ENCODE peak calls at places on chromosomes 16 and 17, in four cellular contexts. N is Panc1, B is heart right ventricle, X is lower lobe of right lung. D is an unnamed sample.

GRCh38 chr16:15576960-15577958 is 65.7 kb downstream of the MARF1 start:
- ATAC-seq in N (no peak), B (no peak), X (no peak), D (no peak)

GRCh38 chr17:65783845-65784334 is 222.4 kb upstream of the AXIN2 start:
- ATAC-seq in N (peak), B (no peak), X (no peak), D (peak)

GRCh38 chr16:85104147-85104546 is 8.1 kb downstream of the CIBAR2 start:
- ATAC-seq in N (no peak), B (no peak), X (no peak), D (no peak)

GRCh38 chr17:81840826-81841778 is 6.3 kb upstream of the PPP1R27 start:
- ATAC-seq in N (peak), B (peak), X (peak), D (no peak)

GRCh38 chr16:1159973-1160772 is 7.3 kb downstream of the CACNA1H start:
- ATAC-seq in N (peak), B (peak), X (peak), D (peak)

GRCh38 chr16:69589434-69590269 is 23.9 kb downstream of the NFAT5 start:
- ATAC-seq in N (no peak), B (no peak), X (no peak), D (no peak)

GRCh38 chr16:75225678-75226515 is 7.1 kb downstream of the CTRB1 start:
- ATAC-seq in N (peak), B (no peak), X (no peak), D (no peak)

GRCh38 chr16:28181557-28181914 is 30.2 kb downstream of the XPO6 start:
- ATAC-seq in N (peak), B (peak), X (peak), D (peak)

GRCh38 chr16:30802971-30803370 is 16.0 kb upstream of the ZNF629 start:
- ATAC-seq in N (no peak), B (no peak), X (no peak), D (no peak)

GRCh38 chr16:74862743-74863244 is 88.2 kb upstream of the FA2H start:
- ATAC-seq in N (peak), B (no peak), X (peak), D (no peak)

GRCh38 chr17:9241371-9241712 is 220.0 kb downstream of the NTN1 start:
- ATAC-seq in N (no peak), B (peak), X (peak), D (no peak)

GRCh38 chr16:85642762-85643281 is 29.7 kb downstream of the GSE1 start:
- ATAC-seq in N (no peak), B (no peak), X (no peak), D (no peak)

GRCh38 chr16:53334581-53334980 is 99.7 kb upstream of the RBL2 start:
- ATAC-seq in N (no peak), B (no peak), X (no peak), D (no peak)

GRCh38 chr16:31507617-31507928 is 618 bp downstream of the RUSF1 start:
- ATAC-seq in N (no peak), B (no peak), X (no peak), D (no peak)

GRCh38 chr16:49189286-49189685 is 92.4 kb downstream of the CBLN1 start:
- ATAC-seq in N (peak), B (no peak), X (no peak), D (no peak)

GRCh38 chr17:53316073-53316472 is 506.7 kb upstream of the KIF2B start:
- ATAC-seq in N (no peak), B (no peak), X (no peak), D (no peak)

GRCh38 chr16:15947983-15948509 is 1.4 kb upstream of the ABCC1 start:
- ATAC-seq in N (no peak), B (no peak), X (no peak), D (no peak)

GRCh38 chr17:49995055-49995738 is at the start of gene DLX3:
- ATAC-seq in N (peak), B (peak), X (peak), D (peak)

GRCh38 chr16:65782537-65783290 is 583.8 kb upstream of the CDH5 start:
- ATAC-seq in N (no peak), B (peak), X (no peak), D (no peak)

GRCh38 chr16:25721439-25721838 is 29.7 kb downstream of the HS3ST4 start:
- ATAC-seq in N (no peak), B (no peak), X (no peak), D (no peak)

GRCh38 chr17:6043405-6043804 is 26.8 kb upstream of the WSCD1 start:
- ATAC-seq in N (no peak), B (no peak), X (no peak), D (no peak)

GRCh38 chr17:32954477-32954876 is 26.5 kb downstream of the TMEM98 start:
- ATAC-seq in N (no peak), B (no peak), X (peak), D (no peak)

GRCh38 chr16:77777745-77778144 is 10.6 kb upstream of the VAT1L start:
- ATAC-seq in N (no peak), B (no peak), X (no peak), D (no peak)

GRCh38 chr17:15106540-15106939 is 158.6 kb downstream of the PMP22 start:
- ATAC-seq in N (no peak), B (no peak), X (no peak), D (no peak)

GRCh38 chr17:17782425-17783120 is 54.2 kb downstream of the SREBF1 start:
- ATAC-seq in N (peak), B (peak), X (peak), D (no peak)

GRCh38 chr16:51982715-51983680 is 563.9 kb downstream of the TOX3 start:
- ATAC-seq in N (no peak), B (no peak), X (peak), D (no peak)

GRCh38 chr16:81457326-81458133 is 12.9 kb downstream of the CMIP start:
- ATAC-seq in N (peak), B (no peak), X (peak), D (peak)

GRCh38 chr17:68346448-68346847 is 55.2 kb downstream of the ARSG start:
- ATAC-seq in N (no peak), B (peak), X (peak), D (no peak)

GRCh38 chr16:56999409-57000270 is 10.3 kb downstream of the NLRC5 start:
- ATAC-seq in N (peak), B (no peak), X (peak), D (no peak)
- H3K27ac ChIP-seq in N (no peak), B (peak), X (peak), D (no peak)

DNA sequence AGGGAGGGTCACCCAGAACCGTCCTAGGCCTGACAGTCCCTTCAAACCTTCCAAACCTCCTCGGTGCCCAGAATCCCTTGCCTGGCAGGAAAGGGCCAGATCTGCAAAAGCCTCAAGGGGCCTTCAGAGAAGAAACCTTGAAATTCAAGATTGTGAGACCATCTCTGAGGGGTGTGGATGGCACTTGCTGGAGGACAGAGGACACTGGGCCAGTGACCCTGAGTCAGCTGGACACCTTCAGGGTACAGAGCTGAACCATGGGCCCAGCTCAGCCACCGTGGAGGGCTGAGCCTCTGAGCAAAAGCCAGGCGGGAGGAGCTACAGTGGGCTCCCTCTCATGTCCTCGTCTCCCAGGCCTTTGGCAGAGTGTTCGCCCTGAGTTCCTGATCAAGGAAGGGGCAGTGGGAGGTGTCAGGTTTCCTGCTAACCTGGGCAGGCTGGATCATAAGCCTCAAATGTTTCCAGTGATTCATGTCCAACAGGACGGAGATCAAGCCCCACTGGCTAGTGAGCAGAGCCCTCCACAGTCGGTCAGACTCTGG is 3.0 kb downstream of the PDILT start:
- ATAC-seq in N (peak), B (no peak), X (no peak), D (no peak)
- H3K4me3 ChIP-seq in N (no peak), B (no peak), X (no peak), D (no peak)

GRCh38 chr16:67445913-67446907 is 15.3 kb downstream of the HSD11B2 start:
- ATAC-seq in N (peak), B (peak), X (no peak), D (no peak)

GRCh38 chr16:67448580-67448979 is 17.7 kb downstream of the HSD11B2 start:
- ATAC-seq in N (no peak), B (no peak), X (no peak), D (no peak)

GRCh38 chr16:67446968-67447507 is 16.1 kb downstream of the HSD11B2 start:
- ATAC-seq in N (no peak), B (no peak), X (no peak), D (no peak)

GRCh38 chr16:67449328-67449727 is 18.4 kb downstream of the HSD11B2 start:
- ATAC-seq in N (no peak), B (peak), X (peak), D (no peak)

DNA sequence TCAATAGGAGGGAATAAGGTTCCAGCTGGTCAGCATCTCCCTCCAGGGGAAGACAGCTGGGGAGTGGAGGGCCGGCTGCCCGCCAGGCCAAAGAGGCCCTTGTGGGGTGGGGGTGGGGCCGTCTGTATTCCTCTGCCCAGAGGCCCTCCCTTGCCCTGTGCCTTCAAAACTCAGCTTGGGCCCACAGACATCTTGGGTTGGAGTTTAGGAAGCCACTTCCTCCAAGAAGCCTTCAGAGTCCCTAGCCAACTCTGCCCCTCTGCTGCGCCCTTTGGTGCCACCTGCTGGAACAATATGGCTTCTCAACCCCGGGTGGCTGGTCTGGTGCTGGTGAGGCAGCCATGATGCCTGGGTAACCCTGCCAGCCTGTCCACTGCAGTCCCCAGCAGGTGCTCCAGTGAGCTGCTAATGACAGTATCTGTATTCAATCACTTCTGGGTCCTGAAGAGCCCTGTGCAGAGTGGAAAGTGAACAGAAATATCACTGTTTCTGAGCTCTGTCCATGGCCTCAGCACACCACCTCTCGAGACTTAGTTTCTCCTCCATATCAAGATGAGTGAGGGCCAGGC is 16.7 kb downstream of the HSD11B2 start:
- ATAC-seq in N (peak), B (peak), X (peak), D (no peak)
- TF ChIP-seq CTCF in N (peak), B (peak), X (peak), D (peak)

GRCh38 chr17:27977751-27978688 is 64.5 kb upstream of the NLK start:
- ATAC-seq in N (no peak), B (no peak), X (no peak), D (no peak)
- H3K27ac ChIP-seq in N (no peak), B (no peak), X (no peak), D (no peak)

GRCh38 chr17:35241520-35241919 is 1.4 kb upstream of the SLFN5 start:
- ATAC-seq in N (no peak), B (no peak), X (no peak), D (no peak)
- H3K4me3 ChIP-seq in N (peak), B (peak), X (peak), D (peak)

GRCh38 chr17:71964559-71964958 is 156.3 kb upstream of the SOX9 start:
- ATAC-seq in N (no peak), B (no peak), X (no peak), D (no peak)

GRCh38 chr17:71963341-71963740 is 157.5 kb upstream of the SOX9 start:
- ATAC-seq in N (no peak), B (no peak), X (no peak), D (no peak)

GRCh38 chr17:71963791-71964190 is 157.0 kb upstream of the SOX9 start:
- ATAC-seq in N (no peak), B (no peak), X (no peak), D (no peak)

DNA sequence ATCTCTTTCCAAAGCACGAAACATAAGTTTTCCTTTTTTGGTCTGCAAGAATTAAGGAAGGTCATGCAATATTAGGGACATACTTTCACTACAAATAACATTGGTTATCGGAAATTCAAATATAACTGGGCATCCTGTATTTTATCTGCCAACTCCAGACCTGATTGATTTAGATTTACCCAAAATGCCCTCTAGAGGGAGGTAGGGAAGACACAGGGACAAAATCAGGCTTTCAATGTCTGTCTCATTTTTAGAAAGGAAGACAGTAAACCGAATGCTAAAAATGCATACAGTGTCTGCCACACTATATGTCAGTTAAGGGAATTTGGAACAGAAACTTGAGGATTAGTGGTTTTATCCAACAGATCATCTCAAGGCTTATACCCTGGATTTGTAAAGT is 161.7 kb upstream of the SOX9 start:
- ATAC-seq in N (peak), B (no peak), X (no peak), D (no peak)
- TF ChIP-seq CTCF in N (peak), B (peak), X (peak), D (no peak)